ENCODE peak calls at places on chromosomes 16 and 17, in ten cellular contexts. R is CD8-positive, alpha-beta T cell; N is activated T-helper 1 cell treated with anti-CD3 and anti-CD28 coated beads, Interleukin-12 subunit alpha, Interleukin-12 subunit beta, Interleukin-2, Interleukin-4 antibody, amounts not matched to agents 30 ng/mL and 10 ng/mL and 1 ng/mL, durations not matched to agents 14 hours and 24 hours and 36 hours; G is activated CD4-positive, CD25-positive, alpha-beta regulatory T cell; Y is NCI-H1092; V is NCI-H1436 treated with DMSO at 0.1 percent for 48 hours; C is memory B cell; P is HTR-8/SVneo; W is T-helper 1 cell; L is activated CD4-positive, alpha-beta T cell treated with anti-CD3 and anti-CD28 coated beads for 24 hours. M is an unnamed sample.

GRCh38 chr16:72673118-72673517 is 374.8 kb downstream of the ZFHX3 start:
- DNase-seq in N (no peak), P (no peak), G (no peak), W (no peak), V (no peak), C (no peak), L (no peak), Y (no peak), R (no peak), M (no peak)

GRCh38 chr16:72474511-72475123 is 302.7 kb upstream of the PMFBP1 start:
- DNase-seq in Y (no peak), P (peak), C (no peak), N (no peak), V (no peak), G (no peak), R (no peak), W (no peak), L (no peak), M (no peak)

GRCh38 chr17:61403846-61404701 is 4.4 kb downstream of the TBX2 start:
- DNase-seq in C (no peak), G (no peak), L (no peak), V (no peak), Y (no peak), W (no peak), P (no peak), N (no peak), R (no peak), M (no peak)

GRCh38 chr16:2959206-2959605 is 4.9 kb upstream of the KREMEN2 start:
- DNase-seq in R (no peak), L (no peak), W (no peak), P (no peak), N (no peak), V (no peak), Y (no peak), C (no peak), G (no peak), M (no peak)

GRCh38 chr17:2892305-2892971 is 96.2 kb downstream of the RAP1GAP2 start:
- DNase-seq in Y (no peak), R (no peak), G (no peak), L (no peak), N (no peak), V (no peak), W (no peak), P (peak), C (no peak), M (peak)

GRCh38 chr17:54426287-54426886 is 474.3 kb upstream of the TOM1L1 start:
- DNase-seq in W (no peak), C (no peak), P (no peak), Y (no peak), L (no peak), V (no peak), N (no peak), G (no peak), R (no peak), M (no peak)

GRCh38 chr16:85720319-85720637 is 30.6 kb downstream of the C16orf74 start:
- DNase-seq in G (no peak), L (no peak), Y (no peak), V (no peak), N (no peak), C (no peak), W (no peak), P (peak), R (no peak), M (peak)

GRCh38 chr16:68200120-68200783 is 35.7 kb downstream of the ESRP2 start:
- DNase-seq in V (no peak), P (peak), Y (no peak), W (no peak), G (no peak), L (no peak), N (no peak), R (no peak), C (no peak), M (peak)

GRCh38 chr17:67491009-67491677 is 114.1 kb downstream of the PITPNC1 start:
- DNase-seq in Y (peak), R (no peak), C (no peak), G (no peak), N (no peak), V (no peak), P (peak), L (no peak), W (no peak), M (peak)

GRCh38 chr16:67184453-67185002 is 765 bp upstream of the MATCAP1 start:
- DNase-seq in P (no peak), R (no peak), Y (peak), C (no peak), N (no peak), W (no peak), L (no peak), G (no peak), V (no peak), M (no peak)

GRCh38 chr17:6035801-6036394 is 34.3 kb upstream of the WSCD1 start:
- DNase-seq in W (no peak), N (no peak), Y (no peak), V (no peak), P (no peak), R (no peak), C (no peak), L (no peak), G (no peak), M (no peak)

GRCh38 chr16:83315271-83315670 is 492.5 kb upstream of the HSBP1 start:
- DNase-seq in L (no peak), P (no peak), R (no peak), G (no peak), C (no peak), N (no peak), Y (no peak), W (no peak), V (no peak), M (no peak)

GRCh38 chr17:43326490-43327275 is 72.1 kb upstream of the ARL4D start:
- DNase-seq in C (no peak), R (no peak), L (no peak), Y (no peak), P (no peak), N (no peak), V (no peak), G (no peak), W (no peak), M (no peak)

GRCh38 chr16:68969338-68969737 is 126.0 kb downstream of the TANGO6 start:
- DNase-seq in R (no peak), G (no peak), L (no peak), P (no peak), V (no peak), C (no peak), N (no peak), Y (no peak), W (no peak), M (no peak)

GRCh38 chr17:64061157-64061898 is 40.9 kb upstream of the ICAM2 start:
- DNase-seq in V (no peak), R (no peak), N (no peak), G (no peak), W (no peak), L (no peak), C (no peak), Y (no peak), P (no peak), M (peak)

GRCh38 chr16:83586036-83586810 is 221.6 kb upstream of the HSBP1 start:
- DNase-seq in P (no peak), C (no peak), Y (peak), G (no peak), V (no peak), L (no peak), R (no peak), W (no peak), N (no peak), M (no peak)

GRCh38 chr17:78937561-78937960 is 12.4 kb upstream of the TIMP2 start:
- DNase-seq in N (no peak), V (no peak), R (no peak), Y (no peak), G (no peak), W (no peak), P (no peak), L (no peak), C (no peak), M (no peak)

GRCh38 chr17:78239489-78239931 is 8.1 kb downstream of the TMEM235 start:
- DNase-seq in W (no peak), C (peak), L (no peak), Y (no peak), R (no peak), P (no peak), N (no peak), V (no peak), G (no peak), M (no peak)

M was measured in NCI-H226.